ENCODE peak calls at places on chromosomes 7 and 10, in ten cellular contexts. H, K, S, E, D, B, R, T, W and L are unnamed samples.

GRCh38 chr7:27587429-27587828 is 75.3 kb downstream of the HIBADH start:
- DNase-seq in T (no peak), E (no peak), W (no peak), B (no peak), R (no peak), S (no peak), D (no peak), H (peak), K (no peak), L (no peak)

GRCh38 chr7:154709840-154710520 is 292.9 kb downstream of the PAXIP1 start:
- DNase-seq in K (no peak), H (no peak), R (no peak), B (no peak), S (no peak), E (no peak), D (no peak), T (no peak), W (no peak), L (no peak)

GRCh38 chr7:44102846-44103565 is 1.1 kb upstream of the AEBP1 start:
- DNase-seq in T (no peak), H (no peak), E (no peak), K (no peak), S (no peak), B (no peak), W (no peak), R (no peak), D (no peak), L (no peak)

GRCh38 chr7:2530076-2530967 is 10.7 kb downstream of the LFNG start:
- DNase-seq in H (peak), S (no peak), K (no peak), D (peak), R (no peak), E (peak), W (peak), T (no peak), B (no peak), L (no peak)

GRCh38 chr10:132713421-132714095 is 72.4 kb downstream of the NKX6-2 start:
- DNase-seq in S (no peak), H (no peak), B (no peak), T (no peak), W (no peak), R (no peak), D (no peak), K (peak), E (no peak), L (no peak)

GRCh38 chr10:43926371-43926770 is 277.7 kb upstream of the ZNF32 start:
- DNase-seq in B (no peak), S (no peak), E (no peak), D (no peak), H (no peak), R (no peak), T (no peak), K (no peak), W (no peak), L (no peak)

GRCh38 chr10:1378473-1378872 is 322.3 kb downstream of the WDR37 start:
- DNase-seq in W (no peak), S (no peak), B (no peak), R (no peak), E (no peak), T (peak), H (no peak), D (no peak), K (no peak), L (peak)

GRCh38 chr10:63766766-63767505 is 245.7 kb downstream of the REEP3 start:
- DNase-seq in W (no peak), T (no peak), B (peak), R (no peak), E (no peak), K (no peak), H (no peak), S (no peak), D (peak), L (no peak)

GRCh38 chr7:28105234-28105633 is 75.4 kb downstream of the JAZF1 start:
- DNase-seq in K (no peak), H (no peak), E (no peak), S (no peak), R (no peak), B (no peak), T (no peak), W (no peak), D (no peak), L (no peak)

GRCh38 chr7:158740657-158741293 is 36.2 kb upstream of the NCAPG2 start:
- DNase-seq in W (peak), K (peak), E (no peak), T (peak), H (peak), B (peak), D (peak), S (peak), R (no peak), L (no peak)

GRCh38 chr7:134618756-134619530 is 27.7 kb upstream of the BPGM start:
- DNase-seq in S (no peak), T (no peak), W (peak), D (peak), E (no peak), R (no peak), B (peak), K (no peak), H (no peak), L (no peak)

GRCh38 chr10:15325243-15326002 is 45.7 kb downstream of the FAM171A1 start:
- DNase-seq in D (peak), T (no peak), R (no peak), W (peak), H (peak), E (no peak), S (no peak), K (no peak), B (peak), L (no peak)

GRCh38 chr7:90246184-90246583 is 1.2 kb downstream of the CFAP69 start:
- DNase-seq in R (no peak), B (no peak), W (no peak), D (peak), E (no peak), S (peak), K (peak), H (no peak), T (no peak), L (no peak)

GRCh38 chr7:150955519-150956394 is 22.4 kb downstream of the KCNH2 start:
- DNase-seq in T (no peak), R (no peak), E (no peak), S (no peak), W (no peak), D (no peak), K (peak), H (peak), B (no peak), L (peak)

GRCh38 chr10:25028711-25029110 is 12.3 kb downstream of the THNSL1 start:
- DNase-seq in K (no peak), B (no peak), T (no peak), D (peak), H (no peak), W (peak), R (no peak), S (no peak), E (no peak), L (no peak)

GRCh38 chr10:35668865-35669650 is 27.0 kb upstream of the FZD8 start:
- DNase-seq in K (no peak), D (no peak), R (no peak), B (no peak), H (no peak), E (no peak), S (no peak), T (no peak), W (no peak), L (no peak)
- H3K4me3 ChIP-seq in K (no peak), D (no peak), R (no peak), B (no peak), H (no peak), E (no peak), S (no peak), T (no peak), W (no peak), L (no peak)

GRCh38 chr10:113126506-113127192 is 176.6 kb downstream of the TCF7L2 start:
- DNase-seq in K (peak), T (no peak), E (peak), S (peak), R (peak), W (peak), H (peak), B (peak), D (peak), L (peak)
- H3K4me3 ChIP-seq in K (peak), T (no peak), E (no peak), S (peak), R (no peak), W (no peak), H (no peak), B (peak), D (peak), L (peak)

GRCh38 chr7:69598081-69598486 is at the start of gene AUTS2:
- DNase-seq in K (peak), B (peak), R (peak), W (no peak), H (peak), T (peak), D (peak), S (peak), E (peak), L (peak)
- H3K4me3 ChIP-seq in K (peak), B (peak), R (peak), W (peak), H (peak), T (peak), D (peak), S (peak), E (peak), L (peak)

DNA sequence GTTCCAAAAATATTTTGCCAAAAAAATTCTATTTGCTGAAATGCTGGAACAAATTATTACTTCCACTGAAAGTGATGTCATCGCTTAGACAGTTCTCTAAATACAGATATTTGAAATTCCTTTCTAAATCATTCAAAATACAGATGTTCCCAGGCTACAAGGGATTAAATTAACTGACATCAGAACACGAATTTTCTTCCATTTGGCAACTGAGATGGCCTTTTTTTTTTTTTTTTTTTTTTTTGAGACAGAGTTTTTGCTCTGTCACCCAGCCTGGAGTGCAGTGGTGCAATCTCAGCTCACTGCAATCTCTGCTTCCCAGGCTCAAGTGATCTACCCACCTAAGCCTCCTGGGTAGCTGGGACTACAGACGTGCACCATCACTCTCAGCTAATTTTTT is 57.0 kb downstream of the P4HA1 start:
- DNase-seq in S (no peak), D (peak), W (no peak), H (no peak), E (no peak), B (peak), K (no peak), T (no peak), R (no peak), L (no peak)
- H3K4me3 ChIP-seq in S (no peak), D (no peak), W (no peak), H (no peak), E (no peak), B (no peak), K (no peak), T (no peak), R (no peak), L (no peak)

GRCh38 chr7:1430056-1430845 is 29.0 kb downstream of the MICALL2 start:
- DNase-seq in B (no peak), S (no peak), D (no peak), W (no peak), E (no peak), K (no peak), T (no peak), H (no peak), R (no peak), L (no peak)

GRCh38 chr7:1426474-1426873 is 32.8 kb downstream of the MICALL2 start:
- DNase-seq in D (no peak), E (no peak), S (no peak), K (no peak), T (no peak), R (no peak), B (no peak), W (no peak), H (no peak), L (no peak)

GRCh38 chr7:1431226-1431625 is 28.0 kb downstream of the MICALL2 start:
- DNase-seq in K (no peak), T (no peak), W (no peak), H (no peak), D (no peak), R (no peak), E (no peak), S (no peak), B (no peak), L (no peak)

GRCh38 chr7:1427064-1427657 is 32.1 kb downstream of the MICALL2 start:
- DNase-seq in S (no peak), E (no peak), H (no peak), T (no peak), K (no peak), R (no peak), D (no peak), W (no peak), B (no peak), L (no peak)

GRCh38 chr7:1428941-1429444 is 30.3 kb downstream of the MICALL2 start:
- DNase-seq in T (no peak), S (no peak), H (no peak), B (no peak), D (no peak), E (no peak), W (no peak), R (no peak), K (no peak), L (no peak)
- H3K4me3 ChIP-seq in T (no peak), S (no peak), H (no peak), B (no peak), D (no peak), E (no peak), W (no peak), R (no peak), K (no peak), L (no peak)

DNA sequence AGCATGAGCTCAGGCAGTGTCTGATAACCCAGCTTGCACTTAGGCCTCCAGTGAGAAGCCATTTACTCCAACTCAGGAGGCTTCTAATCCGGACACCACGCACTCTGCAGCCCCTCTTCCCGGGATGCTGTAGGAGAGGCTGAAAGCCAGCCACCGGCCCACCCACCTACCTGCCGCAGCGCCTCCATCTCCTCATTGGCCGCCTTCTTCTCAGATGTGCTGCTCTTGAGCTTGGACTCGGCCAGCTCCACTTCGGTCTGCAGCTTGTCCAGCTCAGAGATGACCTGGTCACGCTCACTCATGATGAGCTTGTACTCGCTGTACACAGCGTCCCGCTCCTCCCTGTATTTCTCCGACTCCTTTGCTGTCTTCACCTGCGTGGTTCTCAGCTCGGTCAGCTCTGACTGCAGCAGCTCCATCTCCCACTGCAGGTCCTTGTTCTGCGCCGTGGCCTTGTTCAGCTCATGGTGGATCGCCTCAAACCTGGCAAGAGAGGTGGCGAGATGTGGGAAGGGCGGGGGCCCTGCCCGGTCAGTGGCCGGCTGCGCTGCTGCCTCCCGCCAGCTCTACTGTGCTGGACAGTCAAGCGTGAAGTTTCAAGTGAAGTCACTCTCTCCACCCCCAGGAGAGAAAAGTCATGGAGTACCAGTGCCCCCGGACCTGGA is 84.7 kb downstream of the DLG5 start:
- DNase-seq in R (no peak), T (no peak), K (no peak), D (no peak), H (no peak), B (no peak), E (no peak), S (no peak), W (no peak), L (no peak)
- H3K4me3 ChIP-seq in R (no peak), T (no peak), K (no peak), D (no peak), H (no peak), B (no peak), E (no peak), S (no peak), W (no peak), L (no peak)

GRCh38 chr10:4825456-4825867 is 545 bp upstream of the AKR1E2 start:
- DNase-seq in S (no peak), H (no peak), W (no peak), K (no peak), R (no peak), E (no peak), T (no peak), D (no peak), B (no peak), L (no peak)
- H3K4me3 ChIP-seq in S (no peak), H (no peak), W (no peak), K (peak), R (no peak), E (peak), T (peak), D (peak), B (peak), L (peak)